ENCODE peak calls at places on chromosomes 3 and 15, in four cellular contexts. One of them, this sample, is unnamed.

GRCh38 chr15:98946301-98947255 is 61.0 kb downstream of the PGPEP1L start:
- DNase-seq in cardiac muscle cell: no peak
- DNase-seq in AG09309: peak
- DNase-seq in A549: no peak
- DNase-seq in this sample: no peak

GRCh38 chr3:52185837-52186236 is 12.1 kb upstream of the ALAS1 start:
- DNase-seq in cardiac muscle cell: no peak
- DNase-seq in AG09309: no peak
- DNase-seq in A549: no peak
- DNase-seq in this sample: no peak

GRCh38 chr3:44125882-44126281 is 115.8 kb upstream of the TOPAZ1 start:
- DNase-seq in cardiac muscle cell: peak
- DNase-seq in AG09309: no peak
- DNase-seq in A549: no peak
- DNase-seq in this sample: no peak

GRCh38 chr3:146166450-146167222 is 5.7 kb upstream of the PLOD2 start:
- DNase-seq in cardiac muscle cell: peak
- DNase-seq in AG09309: peak
- DNase-seq in A549: peak
- DNase-seq in this sample: no peak

GRCh38 chr15:39581501-39582285 is 814 bp downstream of the THBS1 start:
- DNase-seq in cardiac muscle cell: peak
- DNase-seq in AG09309: peak
- DNase-seq in A549: peak
- DNase-seq in this sample: no peak

GRCh38 chr15:50873935-50874353 is 34.5 kb upstream of the AP4E1 start:
- DNase-seq in cardiac muscle cell: no peak
- DNase-seq in AG09309: no peak
- DNase-seq in A549: no peak
- DNase-seq in this sample: no peak

GRCh38 chr3:123620338-123620737 is 35.5 kb upstream of the HACD2 start:
- DNase-seq in cardiac muscle cell: no peak
- DNase-seq in AG09309: no peak
- DNase-seq in A549: no peak
- DNase-seq in this sample: no peak

GRCh38 chr3:13500133-13500885 is 20.2 kb downstream of the HDAC11 start:
- DNase-seq in cardiac muscle cell: peak
- DNase-seq in AG09309: no peak
- DNase-seq in A549: no peak
- DNase-seq in this sample: no peak

GRCh38 chr15:40367673-40368611 is 9.9 kb downstream of the DISP2 start:
- DNase-seq in cardiac muscle cell: peak
- DNase-seq in AG09309: peak
- DNase-seq in A549: peak
- DNase-seq in this sample: peak

GRCh38 chr3:51403675-51404074 is 12.6 kb downstream of the RBM15B start:
- DNase-seq in cardiac muscle cell: no peak
- DNase-seq in AG09309: no peak
- DNase-seq in A549: no peak
- DNase-seq in this sample: no peak

GRCh38 chr3:9211155-9211950 is 38.1 kb downstream of the SRGAP3 start:
- DNase-seq in cardiac muscle cell: no peak
- DNase-seq in AG09309: peak
- DNase-seq in A549: no peak
- DNase-seq in this sample: no peak

GRCh38 chr3:185155678-185156077 is 2.8 kb upstream of the C3orf70 start:
- DNase-seq in cardiac muscle cell: no peak
- DNase-seq in AG09309: no peak
- DNase-seq in A549: no peak
- DNase-seq in this sample: no peak

GRCh38 chr3:185153170-185153733 is 392 bp upstream of the C3orf70 start:
- DNase-seq in cardiac muscle cell: no peak
- DNase-seq in AG09309: no peak
- DNase-seq in A549: no peak
- DNase-seq in this sample: no peak

GRCh38 chr3:185152433-185153169 is at the start of gene C3orf70:
- DNase-seq in cardiac muscle cell: peak
- DNase-seq in AG09309: no peak
- DNase-seq in A549: peak
- DNase-seq in this sample: peak

GRCh38 chr3:185151959-185152432 is 864 bp downstream of the C3orf70 start:
- DNase-seq in cardiac muscle cell: no peak
- DNase-seq in AG09309: no peak
- DNase-seq in A549: no peak
- DNase-seq in this sample: no peak

GRCh38 chr3:185153861-185154629 is 1.2 kb upstream of the C3orf70 start:
- DNase-seq in cardiac muscle cell: no peak
- DNase-seq in AG09309: no peak
- DNase-seq in A549: no peak
- DNase-seq in this sample: no peak
- H3K4me3 ChIP-seq in cardiac muscle cell: no peak
- H3K4me3 ChIP-seq in AG09309: no peak
- H3K4me3 ChIP-seq in A549: no peak
- H3K4me3 ChIP-seq in this sample: no peak

GRCh38 chr3:109553573-109554371 is 216.4 kb upstream of the DPPA4 start:
- DNase-seq in cardiac muscle cell: no peak
- DNase-seq in AG09309: no peak
- DNase-seq in A549: no peak
- DNase-seq in this sample: no peak
- TF ChIP-seq CTCF in cardiac muscle cell: no peak
- TF ChIP-seq CTCF in AG09309: no peak
- TF ChIP-seq CTCF in A549: no peak
- TF ChIP-seq CTCF in this sample: no peak

DNA sequence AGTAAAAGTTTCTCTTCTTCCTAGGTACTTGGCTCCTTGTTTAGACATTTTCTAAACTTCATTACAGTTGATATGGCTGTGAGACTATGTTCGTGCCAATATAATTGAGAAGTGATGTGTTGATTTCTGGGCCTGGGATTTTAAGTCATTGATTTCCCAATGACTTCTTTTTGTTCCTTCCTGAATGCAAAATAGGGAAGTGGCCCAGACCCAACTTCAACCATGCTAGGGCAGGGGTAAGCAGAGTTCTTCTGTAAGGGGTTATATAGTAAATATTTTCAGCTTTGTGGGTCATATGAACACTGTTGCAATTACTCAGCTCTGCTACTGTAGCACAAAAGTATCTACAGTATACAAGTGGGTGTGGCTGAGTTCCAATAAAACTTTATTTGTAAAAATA is 320.1 kb upstream of the WNT5A start:
- DNase-seq in cardiac muscle cell: no peak
- DNase-seq in AG09309: no peak
- DNase-seq in A549: no peak
- DNase-seq in this sample: no peak
- H3K4me3 ChIP-seq in cardiac muscle cell: no peak
- H3K4me3 ChIP-seq in AG09309: no peak
- H3K4me3 ChIP-seq in A549: no peak
- H3K4me3 ChIP-seq in this sample: no peak

DNA sequence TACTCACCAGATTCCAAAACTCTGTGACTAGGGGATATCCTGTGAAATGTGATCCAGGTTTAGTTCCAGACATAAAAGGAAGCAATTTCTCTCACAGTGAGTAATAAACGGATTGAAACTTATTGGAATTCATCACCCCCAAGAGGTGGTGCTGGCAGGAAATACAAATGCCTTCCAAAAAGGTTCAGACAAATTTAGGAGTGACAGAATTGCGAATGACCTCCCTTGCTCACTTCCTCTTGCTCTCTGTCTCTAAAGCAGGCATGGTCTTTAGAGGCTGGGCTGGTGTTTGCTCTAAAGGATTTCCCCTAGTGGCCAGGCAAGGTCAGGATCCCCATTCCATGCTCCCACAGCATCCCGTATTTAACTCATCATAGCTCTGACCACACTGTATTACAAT is 449.4 kb upstream of the PPP2R3A start:
- DNase-seq in cardiac muscle cell: peak
- DNase-seq in AG09309: no peak
- DNase-seq in A549: peak
- DNase-seq in this sample: no peak
- TF ChIP-seq CTCF in cardiac muscle cell: no peak
- TF ChIP-seq CTCF in AG09309: peak
- TF ChIP-seq CTCF in A549: no peak
- TF ChIP-seq CTCF in this sample: peak

GRCh38 chr3:128617270-128617556 is 33.4 kb downstream of the RPN1 start:
- DNase-seq in cardiac muscle cell: no peak
- DNase-seq in AG09309: no peak
- DNase-seq in A549: no peak
- DNase-seq in this sample: no peak

GRCh38 chr3:128617557-128618397 is 32.8 kb downstream of the RPN1 start:
- DNase-seq in cardiac muscle cell: peak
- DNase-seq in AG09309: peak
- DNase-seq in A549: peak
- DNase-seq in this sample: peak

GRCh38 chr3:128618398-128618726 is 32.3 kb downstream of the RPN1 start:
- DNase-seq in cardiac muscle cell: no peak
- DNase-seq in AG09309: no peak
- DNase-seq in A549: no peak
- DNase-seq in this sample: no peak

GRCh38 chr3:128619146-128619890 is 31.3 kb downstream of the RPN1 start:
- DNase-seq in cardiac muscle cell: no peak
- DNase-seq in AG09309: peak
- DNase-seq in A549: peak
- DNase-seq in this sample: no peak

DNA sequence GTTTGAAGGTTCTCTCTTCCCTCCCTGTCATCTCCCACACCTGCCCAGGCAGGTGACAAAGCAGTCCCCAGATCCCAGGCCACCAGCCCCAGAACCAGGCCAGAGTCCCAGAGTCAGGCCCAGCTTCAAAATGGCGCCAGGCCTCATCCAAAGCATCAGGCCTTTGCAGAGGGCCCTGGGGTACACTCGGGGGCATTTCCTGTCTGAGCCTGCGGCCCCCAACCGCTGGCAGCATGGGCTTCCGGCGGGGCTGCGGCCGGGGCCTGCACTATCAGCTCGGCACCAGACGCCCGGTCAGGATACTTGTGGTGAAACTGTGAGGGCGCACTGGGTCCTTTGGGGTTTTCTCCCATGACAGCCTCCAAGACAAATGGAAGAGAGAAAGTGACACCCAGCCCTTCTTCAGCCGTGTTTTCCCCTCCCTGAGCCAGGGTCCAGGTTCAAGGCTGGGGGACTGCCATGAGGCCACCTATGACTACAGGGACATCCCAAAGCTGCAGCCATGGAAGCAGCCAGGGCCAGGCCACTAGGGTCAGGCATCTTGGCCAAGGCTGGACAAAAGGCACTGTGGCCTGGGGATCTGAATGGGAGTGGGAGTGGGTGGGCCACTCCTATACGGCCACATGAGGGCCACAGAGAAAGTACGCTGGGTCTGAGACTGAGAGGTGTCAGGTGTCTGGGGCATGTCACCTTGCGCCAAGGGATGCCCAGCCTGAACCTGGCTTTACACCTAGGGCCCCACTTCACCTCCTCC is 33.9 kb downstream of the RPN1 start:
- DNase-seq in cardiac muscle cell: no peak
- DNase-seq in AG09309: no peak
- DNase-seq in A549: no peak
- DNase-seq in this sample: no peak
- H3K4me3 ChIP-seq in cardiac muscle cell: no peak
- H3K4me3 ChIP-seq in AG09309: no peak
- H3K4me3 ChIP-seq in A549: no peak
- H3K4me3 ChIP-seq in this sample: no peak

DNA sequence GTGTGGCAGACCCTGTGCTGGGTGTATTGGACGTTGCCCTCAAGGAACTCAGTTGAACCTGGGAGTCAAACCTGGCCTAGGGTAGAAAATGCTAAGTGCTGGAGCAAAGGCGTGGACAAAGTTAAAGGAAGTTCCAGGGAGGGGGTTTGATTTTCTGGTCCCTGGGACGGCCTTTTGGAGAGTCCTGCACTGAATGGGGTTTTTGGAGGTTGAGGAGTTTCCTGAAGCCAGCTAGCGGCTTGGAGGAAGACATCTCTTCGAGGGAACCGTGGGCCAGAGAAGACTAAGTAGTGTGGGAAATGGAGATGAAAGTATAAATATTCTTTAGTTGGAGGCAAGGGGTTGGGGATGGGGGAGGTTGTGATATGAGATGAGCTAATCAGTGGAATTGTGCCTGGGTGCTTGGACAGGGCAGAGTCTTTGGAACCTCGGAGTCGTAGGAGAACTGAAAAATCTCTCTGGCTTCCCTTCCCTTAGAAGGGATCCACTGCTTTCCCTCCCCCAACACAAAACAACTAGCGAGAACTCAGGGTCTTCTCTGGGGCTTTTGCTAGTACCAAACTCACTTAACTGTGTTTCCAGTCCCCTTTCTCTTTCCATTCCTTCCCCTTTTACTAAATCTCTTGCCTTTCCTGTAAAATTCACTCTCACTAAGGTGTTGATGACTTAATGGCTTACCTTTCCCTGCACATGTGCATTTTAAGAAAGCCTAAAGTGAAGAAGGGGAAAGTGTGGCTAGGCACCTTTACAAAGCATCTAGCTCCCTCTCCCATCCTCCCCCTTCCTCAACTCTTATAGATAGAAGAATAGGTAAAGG is 1.0 kb downstream of the LPP start:
- DNase-seq in cardiac muscle cell: no peak
- DNase-seq in AG09309: no peak
- DNase-seq in A549: no peak
- DNase-seq in this sample: no peak
- TF ChIP-seq CTCF in cardiac muscle cell: no peak
- TF ChIP-seq CTCF in AG09309: no peak
- TF ChIP-seq CTCF in A549: no peak
- TF ChIP-seq CTCF in this sample: no peak

GRCh38 chr15:81182746-81183402 is 13.8 kb upstream of the IL16 start:
- DNase-seq in cardiac muscle cell: no peak
- DNase-seq in AG09309: no peak
- DNase-seq in A549: no peak
- DNase-seq in this sample: no peak

GRCh38 chr15:81185896-81186295 is 10.8 kb upstream of the IL16 start:
- DNase-seq in cardiac muscle cell: no peak
- DNase-seq in AG09309: no peak
- DNase-seq in A549: no peak
- DNase-seq in this sample: no peak

GRCh38 chr15:81182031-81182745 is 14.5 kb upstream of the IL16 start:
- DNase-seq in cardiac muscle cell: no peak
- DNase-seq in AG09309: no peak
- DNase-seq in A549: no peak
- DNase-seq in this sample: no peak

GRCh38 chr15:81183403-81183760 is 13.3 kb upstream of the IL16 start:
- DNase-seq in cardiac muscle cell: no peak
- DNase-seq in AG09309: no peak
- DNase-seq in A549: no peak
- DNase-seq in this sample: no peak

GRCh38 chr15:81184188-81184587 is 12.5 kb upstream of the IL16 start:
- DNase-seq in cardiac muscle cell: no peak
- DNase-seq in AG09309: peak
- DNase-seq in A549: no peak
- DNase-seq in this sample: no peak
- H3K4me3 ChIP-seq in cardiac muscle cell: no peak
- H3K4me3 ChIP-seq in AG09309: no peak
- H3K4me3 ChIP-seq in A549: no peak
- H3K4me3 ChIP-seq in this sample: no peak